ENCODE peak calls at places on chromosomes 13 and 19, in nine cellular contexts. W is stimulated activated CD4-positive, alpha-beta T cell treated with anti-CD3 and anti-CD28 coated beads, TNF-alpha, amount 100 ng/mL, for 1 hour; E is adrenal gland; I is stimulated activated CD8-positive, alpha-beta memory T cell treated with anti-CD3 and anti-CD28 coated beads, Interleukin-4, amount 100 ng/mL, for 1 hour; R is germinal center; X is effector CD4-positive, alpha-beta T cell; A is NCI-H1436; B is NCI-H187; H is posterior cingulate gyrus. K is an unnamed sample.

GRCh38 chr13:91904005-91904404 is 505.6 kb downstream of the GPC5 start:
- DNase-seq in W (no peak), E (no peak), I (no peak), R (no peak), X (no peak), A (no peak), B (no peak), H (no peak), K (no peak)

GRCh38 chr13:39353988-39354387 is 249.0 kb downstream of the LHFPL6 start:
- DNase-seq in W (no peak), E (no peak), I (no peak), R (no peak), X (no peak), A (no peak), B (no peak), H (no peak), K (peak; percentile 52)

GRCh38 chr13:27168870-27169525 is 2.6 kb downstream of the USP12 start:
- DNase-seq in W (no peak), E (no peak), I (no peak), R (no peak), X (no peak), A (no peak), B (no peak), H (no peak), K (no peak)

GRCh38 chr13:45180713-45181601 is 19.9 kb downstream of the KCTD4 start:
- DNase-seq in W (no peak), E (no peak), I (no peak), R (no peak), X (no peak), A (no peak), B (no peak), H (no peak), K (no peak)

GRCh38 chr13:112587767-112588489 is at the start of gene TUBGCP3:
- DNase-seq in W (peak; percentile 59), E (peak; percentile 84), I (peak; percentile 52), R (peak; percentile 89), X (peak; percentile 60), A (peak; percentile 83), B (peak; percentile 73), H (peak; percentile 96), K (peak; percentile 94)

GRCh38 chr13:114309806-114310410 is 4.4 kb upstream of the CHAMP1 start:
- DNase-seq in W (no peak), E (no peak), I (no peak), R (no peak), X (no peak), A (no peak), B (peak; percentile 69), H (no peak), K (no peak)

GRCh38 chr13:52651880-52652169 is 811 bp upstream of the SUGT1 start:
- DNase-seq in W (no peak), E (no peak), I (no peak), R (no peak), X (no peak), A (no peak), B (no peak), H (no peak), K (no peak)

GRCh38 chr19:31270897-31271568 is 78.2 kb downstream of the TSHZ3 start:
- DNase-seq in W (no peak), E (no peak), I (no peak), R (no peak), X (no peak), A (no peak), B (no peak), H (peak; percentile 20), K (peak; percentile 15)

GRCh38 chr19:55454787-55455243 is 6.6 kb downstream of the ISOC2 start:
- DNase-seq in W (no peak), E (no peak), I (peak; percentile 15), R (peak; percentile 62), X (peak; percentile 23), A (peak; percentile 22), B (no peak), H (peak; percentile 87), K (peak; percentile 68)

GRCh38 chr13:92843549-92843948 is 383.1 kb upstream of the GPC6 start:
- DNase-seq in W (no peak), E (no peak), I (no peak), R (no peak), X (no peak), A (peak; percentile 57), B (no peak), H (no peak), K (peak; percentile 39)

GRCh38 chr19:10079031-10079453 is 7.1 kb upstream of the SHFL start:
- DNase-seq in W (no peak), E (no peak), I (no peak), R (no peak), X (no peak), A (no peak), B (no peak), H (no peak), K (no peak)

GRCh38 chr19:1273263-1274041 is 1.9 kb upstream of the FAM174C start:
- DNase-seq in W (no peak), E (no peak), I (no peak), R (no peak), X (no peak), A (no peak), B (no peak), H (no peak), K (no peak)

GRCh38 chr13:109569938-109570711 is 216.3 kb downstream of the IRS2 start:
- DNase-seq in W (no peak), E (no peak), I (no peak), R (no peak), X (no peak), A (no peak), B (no peak), H (no peak), K (no peak)

GRCh38 chr13:37595162-37595561 is 3.4 kb downstream of the POSTN start:
- DNase-seq in W (no peak), E (no peak), I (no peak), R (no peak), X (no peak), A (no peak), B (no peak), H (no peak), K (peak; percentile 9)

GRCh38 chr19:5072115-5072514 is 103.2 kb downstream of the KDM4B start:
- DNase-seq in W (no peak), E (no peak), I (no peak), R (no peak), X (no peak), A (no peak), B (no peak), H (no peak), K (no peak)

GRCh38 chr19:4951671-4952070 is 17.2 kb upstream of the KDM4B start:
- DNase-seq in W (no peak), E (no peak), I (no peak), R (no peak), X (no peak), A (no peak), B (no peak), H (no peak), K (no peak)

GRCh38 chr19:48724796-48725753 is 5.5 kb upstream of the MAMSTR start:
- DNase-seq in W (no peak), E (peak; percentile 74), I (no peak), R (peak; percentile 82), X (peak; percentile 24), A (peak; percentile 76), B (no peak), H (no peak), K (peak; percentile 70)

GRCh38 chr19:7746903-7747884 is at the start of gene CD209:
- DNase-seq in W (no peak), E (no peak), I (no peak), R (no peak), X (no peak), A (no peak), B (no peak), H (no peak), K (no peak)

GRCh38 chr13:82636119-82636518 is 1246.2 kb downstream of the SLITRK1 start:
- DNase-seq in W (no peak), E (no peak), I (no peak), R (no peak), X (no peak), A (no peak), B (no peak), H (no peak), K (no peak)

GRCh38 chr13:113533441-113533840 is 42.9 kb upstream of the DCUN1D2 start:
- DNase-seq in W (no peak), E (peak; percentile 66), I (no peak), R (no peak), X (no peak), A (no peak), B (no peak), H (no peak), K (no peak)

GRCh38 chr13:33353210-33353609 is 67.7 kb upstream of the STARD13 start:
- DNase-seq in W (no peak), E (peak; percentile 51), I (no peak), R (no peak), X (no peak), A (no peak), B (no peak), H (no peak), K (no peak)

GRCh38 chr19:7799640-7800355 is 30.2 kb upstream of the EVI5L start:
- DNase-seq in W (no peak), E (peak; percentile 73), I (peak; percentile 44), R (peak; percentile 54), X (peak; percentile 61), A (peak; percentile 49), B (no peak), H (peak; percentile 88), K (peak; percentile 59)

GRCh38 chr19:47032171-47032811 is 12.7 kb downstream of the NPAS1 start:
- DNase-seq in W (peak; percentile 43), E (no peak), I (peak; percentile 50), R (peak; percentile 86), X (peak; percentile 56), A (peak; percentile 39), B (peak; percentile 19), H (peak; percentile 84), K (peak; percentile 47)